ENCODE peak calls at places on chromosome 10, in six cellular contexts. U, C, P, Q, O and T are unnamed samples.

GRCh38 chr10:43230101-43230908 is 36.6 kb downstream of the RASGEF1A start:
- DNase-seq in U (no peak), C (no peak), P (no peak), Q (no peak), O (no peak), T (no peak)

GRCh38 chr10:6385683-6386082 is 183.0 kb downstream of the PFKFB3 start:
- DNase-seq in U (no peak), C (peak; percentile 41), P (no peak), Q (peak; percentile 84), O (peak; percentile 58), T (no peak)

GRCh38 chr10:43140414-43140813 is 2.2 kb downstream of the CSGALNACT2 start:
- DNase-seq in U (no peak), C (peak; percentile 72), P (peak; percentile 96), Q (peak; percentile 53), O (peak; percentile 57), T (peak; percentile 62)

GRCh38 chr10:110850099-110850498 is 21.6 kb upstream of the PDCD4 start:
- DNase-seq in U (no peak), C (no peak), P (no peak), Q (no peak), O (no peak), T (no peak)

GRCh38 chr10:97131702-97132101 is 54.1 kb downstream of the SLIT1 start:
- DNase-seq in U (no peak), C (no peak), P (no peak), Q (peak; percentile 30), O (no peak), T (peak; percentile 28)

GRCh38 chr10:31622993-31623392 is 304.0 kb downstream of the ZEB1 start:
- DNase-seq in U (no peak), C (peak; percentile 47), P (no peak), Q (peak; percentile 100), O (peak; percentile 72), T (peak; percentile 96)

GRCh38 chr10:124632064-124632531 is 112.1 kb downstream of the FAM53B start:
- DNase-seq in U (no peak), C (no peak), P (peak; percentile 30), Q (no peak), O (no peak), T (no peak)

GRCh38 chr10:37225163-37225562 is 99.8 kb downstream of the ANKRD30A start:
- DNase-seq in U (no peak), C (no peak), P (no peak), Q (no peak), O (no peak), T (no peak)